ENCODE peak calls at places on chromosomes 6 and 20, in seven cellular contexts. One of them, this sample, is unnamed.

GRCh38 chr6:89670935-89671565 is 32.5 kb upstream of the LYRM2 start:
- DNase-seq in endothelial cell of umbilical vein: no peak
- DNase-seq in cardiac muscle cell: no peak
- DNase-seq in left ventricle myocardium inferior: no peak
- DNase-seq in lower lobe of right lung: no peak
- DNase-seq in breast epithelium: no peak
- DNase-seq in GM23338: no peak
- DNase-seq in this sample: no peak

GRCh38 chr6:169849396-169849795 is 98.0 kb downstream of the ERMARD start:
- DNase-seq in left ventricle myocardium inferior: no peak
- DNase-seq in endothelial cell of umbilical vein: no peak
- DNase-seq in GM23338: no peak
- DNase-seq in breast epithelium: no peak
- DNase-seq in lower lobe of right lung: no peak
- DNase-seq in cardiac muscle cell: no peak
- DNase-seq in this sample: no peak

GRCh38 chr6:170497845-170498281 is 55.2 kb downstream of the PSMB1 start:
- DNase-seq in endothelial cell of umbilical vein: no peak
- DNase-seq in breast epithelium: no peak
- DNase-seq in cardiac muscle cell: peak; percentile 57
- DNase-seq in lower lobe of right lung: no peak
- DNase-seq in GM23338: peak; percentile 74
- DNase-seq in left ventricle myocardium inferior: no peak
- DNase-seq in this sample: no peak

GRCh38 chr6:46816626-46817025 is 23.4 kb downstream of the MEP1A start:
- DNase-seq in endothelial cell of umbilical vein: no peak
- DNase-seq in cardiac muscle cell: no peak
- DNase-seq in lower lobe of right lung: no peak
- DNase-seq in breast epithelium: no peak
- DNase-seq in GM23338: no peak
- DNase-seq in left ventricle myocardium inferior: no peak
- DNase-seq in this sample: no peak

GRCh38 chr6:14711056-14711703 is 534.7 kb upstream of the JARID2 start:
- DNase-seq in breast epithelium: no peak
- DNase-seq in GM23338: peak; percentile 78
- DNase-seq in endothelial cell of umbilical vein: no peak
- DNase-seq in left ventricle myocardium inferior: no peak
- DNase-seq in lower lobe of right lung: no peak
- DNase-seq in cardiac muscle cell: peak; percentile 91
- DNase-seq in this sample: no peak

GRCh38 chr6:113246186-113246585 is 611.0 kb upstream of the MARCKS start:
- DNase-seq in endothelial cell of umbilical vein: no peak
- DNase-seq in breast epithelium: no peak
- DNase-seq in left ventricle myocardium inferior: no peak
- DNase-seq in lower lobe of right lung: no peak
- DNase-seq in GM23338: no peak
- DNase-seq in cardiac muscle cell: no peak
- DNase-seq in this sample: no peak

GRCh38 chr6:109079981-109080380 is 14.7 kb downstream of the SESN1 start:
- DNase-seq in endothelial cell of umbilical vein: no peak
- DNase-seq in GM23338: no peak
- DNase-seq in left ventricle myocardium inferior: peak; percentile 44
- DNase-seq in cardiac muscle cell: no peak
- DNase-seq in breast epithelium: no peak
- DNase-seq in lower lobe of right lung: no peak
- DNase-seq in this sample: no peak

GRCh38 chr6:34657307-34657978 is 39.1 kb downstream of the ILRUN start:
- DNase-seq in left ventricle myocardium inferior: no peak
- DNase-seq in GM23338: peak; percentile 45
- DNase-seq in lower lobe of right lung: no peak
- DNase-seq in endothelial cell of umbilical vein: peak; percentile 92
- DNase-seq in breast epithelium: peak; percentile 43
- DNase-seq in cardiac muscle cell: peak; percentile 84
- DNase-seq in this sample: no peak

GRCh38 chr6:44416103-44416502 is 28.6 kb downstream of the CDC5L start:
- DNase-seq in lower lobe of right lung: no peak
- DNase-seq in GM23338: no peak
- DNase-seq in cardiac muscle cell: peak; percentile 36
- DNase-seq in endothelial cell of umbilical vein: peak; percentile 89
- DNase-seq in breast epithelium: no peak
- DNase-seq in left ventricle myocardium inferior: no peak
- DNase-seq in this sample: no peak

GRCh38 chr6:71602385-71602949 is 283.9 kb upstream of the RIMS1 start:
- DNase-seq in GM23338: no peak
- DNase-seq in breast epithelium: no peak
- DNase-seq in endothelial cell of umbilical vein: no peak
- DNase-seq in cardiac muscle cell: peak; percentile 3
- DNase-seq in lower lobe of right lung: no peak
- DNase-seq in left ventricle myocardium inferior: no peak
- DNase-seq in this sample: no peak

GRCh38 chr6:25715794-25716193 is 38.7 kb upstream of the SLC17A4 start:
- DNase-seq in left ventricle myocardium inferior: no peak
- DNase-seq in endothelial cell of umbilical vein: no peak
- DNase-seq in cardiac muscle cell: no peak
- DNase-seq in GM23338: no peak
- DNase-seq in breast epithelium: no peak
- DNase-seq in lower lobe of right lung: no peak
- DNase-seq in this sample: no peak

GRCh38 chr20:59925894-59926293 is 7.5 kb downstream of the SYCP2 start:
- DNase-seq in cardiac muscle cell: no peak
- DNase-seq in breast epithelium: no peak
- DNase-seq in left ventricle myocardium inferior: no peak
- DNase-seq in endothelial cell of umbilical vein: no peak
- DNase-seq in lower lobe of right lung: no peak
- DNase-seq in GM23338: no peak
- DNase-seq in this sample: no peak

GRCh38 chr20:43571310-43571709 is 12.5 kb downstream of the SGK2 start:
- DNase-seq in cardiac muscle cell: no peak
- DNase-seq in breast epithelium: no peak
- DNase-seq in lower lobe of right lung: no peak
- DNase-seq in left ventricle myocardium inferior: no peak
- DNase-seq in GM23338: no peak
- DNase-seq in endothelial cell of umbilical vein: no peak
- DNase-seq in this sample: no peak

GRCh38 chr20:17868700-17869231 is 99.8 kb downstream of the SNX5 start:
- DNase-seq in breast epithelium: no peak
- DNase-seq in endothelial cell of umbilical vein: no peak
- DNase-seq in GM23338: no peak
- DNase-seq in lower lobe of right lung: no peak
- DNase-seq in cardiac muscle cell: no peak
- DNase-seq in left ventricle myocardium inferior: no peak
- DNase-seq in this sample: no peak

GRCh38 chr20:2691127-2691526 is 1.5 kb upstream of the EBF4 start:
- DNase-seq in breast epithelium: no peak
- DNase-seq in cardiac muscle cell: no peak
- DNase-seq in lower lobe of right lung: no peak
- DNase-seq in left ventricle myocardium inferior: no peak
- DNase-seq in GM23338: no peak
- DNase-seq in endothelial cell of umbilical vein: no peak
- DNase-seq in this sample: no peak

GRCh38 chr6:90859612-90860011 is 272.7 kb upstream of the MAP3K7 start:
- DNase-seq in left ventricle myocardium inferior: no peak
- DNase-seq in GM23338: peak; percentile 35
- DNase-seq in endothelial cell of umbilical vein: no peak
- DNase-seq in lower lobe of right lung: no peak
- DNase-seq in breast epithelium: no peak
- DNase-seq in cardiac muscle cell: no peak
- DNase-seq in this sample: no peak

GRCh38 chr6:129555206-129555832 is 154.7 kb downstream of the ARHGAP18 start:
- DNase-seq in breast epithelium: no peak
- DNase-seq in cardiac muscle cell: peak; percentile 82
- DNase-seq in GM23338: peak; percentile 5
- DNase-seq in endothelial cell of umbilical vein: no peak
- DNase-seq in lower lobe of right lung: no peak
- DNase-seq in left ventricle myocardium inferior: no peak
- DNase-seq in this sample: no peak

GRCh38 chr6:83378621-83379388 is 52.0 kb downstream of the ME1 start:
- DNase-seq in endothelial cell of umbilical vein: no peak
- DNase-seq in breast epithelium: no peak
- DNase-seq in lower lobe of right lung: no peak
- DNase-seq in cardiac muscle cell: peak; percentile 63
- DNase-seq in left ventricle myocardium inferior: no peak
- DNase-seq in GM23338: no peak
- DNase-seq in this sample: no peak

GRCh38 chr6:163438298-163438939 is 23.9 kb downstream of the QKI start:
- DNase-seq in endothelial cell of umbilical vein: no peak
- DNase-seq in cardiac muscle cell: no peak
- DNase-seq in left ventricle myocardium inferior: no peak
- DNase-seq in GM23338: no peak
- DNase-seq in breast epithelium: no peak
- DNase-seq in lower lobe of right lung: no peak
- DNase-seq in this sample: no peak

GRCh38 chr6:37860226-37860839 is 40.8 kb downstream of the ZFAND3 start:
- DNase-seq in lower lobe of right lung: no peak
- DNase-seq in GM23338: peak; percentile 77
- DNase-seq in cardiac muscle cell: peak; percentile 67
- DNase-seq in breast epithelium: no peak
- DNase-seq in left ventricle myocardium inferior: no peak
- DNase-seq in endothelial cell of umbilical vein: peak; percentile 50
- DNase-seq in this sample: no peak

GRCh38 chr6:125722886-125723285 is 26.5 kb upstream of the HEY2 start:
- DNase-seq in breast epithelium: no peak
- DNase-seq in endothelial cell of umbilical vein: no peak
- DNase-seq in left ventricle myocardium inferior: no peak
- DNase-seq in lower lobe of right lung: no peak
- DNase-seq in GM23338: no peak
- DNase-seq in cardiac muscle cell: no peak
- DNase-seq in this sample: no peak

GRCh38 chr6:117531346-117531745 is 48.9 kb downstream of the DCBLD1 start:
- DNase-seq in GM23338: no peak
- DNase-seq in endothelial cell of umbilical vein: no peak
- DNase-seq in lower lobe of right lung: no peak
- DNase-seq in left ventricle myocardium inferior: no peak
- DNase-seq in cardiac muscle cell: no peak
- DNase-seq in breast epithelium: no peak
- DNase-seq in this sample: no peak

GRCh38 chr6:170176621-170177382 is 114.1 kb downstream of the DLL1 start:
- DNase-seq in lower lobe of right lung: no peak
- DNase-seq in left ventricle myocardium inferior: peak; percentile 15
- DNase-seq in cardiac muscle cell: no peak
- DNase-seq in GM23338: no peak
- DNase-seq in breast epithelium: no peak
- DNase-seq in endothelial cell of umbilical vein: no peak
- DNase-seq in this sample: peak; percentile 44

GRCh38 chr6:34146801-34147592 is 1.1 kb upstream of the GRM4 start:
- DNase-seq in cardiac muscle cell: peak; percentile 69
- DNase-seq in GM23338: no peak
- DNase-seq in breast epithelium: no peak
- DNase-seq in left ventricle myocardium inferior: no peak
- DNase-seq in lower lobe of right lung: peak; percentile 24
- DNase-seq in endothelial cell of umbilical vein: no peak
- DNase-seq in this sample: no peak

GRCh38 chr6:26272171-26272631 is 92.8 kb upstream of the BTN3A2 start:
- DNase-seq in lower lobe of right lung: peak; percentile 75
- DNase-seq in endothelial cell of umbilical vein: no peak
- DNase-seq in breast epithelium: peak; percentile 55
- DNase-seq in cardiac muscle cell: no peak
- DNase-seq in left ventricle myocardium inferior: peak; percentile 20
- DNase-seq in GM23338: peak; percentile 77
- DNase-seq in this sample: peak; percentile 75

GRCh38 chr20:63176448-63177133 is 39.3 kb downstream of the YTHDF1 start:
- DNase-seq in GM23338: peak; percentile 64
- DNase-seq in cardiac muscle cell: no peak
- DNase-seq in left ventricle myocardium inferior: no peak
- DNase-seq in breast epithelium: no peak
- DNase-seq in lower lobe of right lung: no peak
- DNase-seq in endothelial cell of umbilical vein: no peak
- DNase-seq in this sample: no peak
- H3K4me1 ChIP-seq in GM23338: peaks cover 36% of the 10 kb centered on the region
- H3K4me1 ChIP-seq in cardiac muscle cell: peaks cover 12% of the 10 kb centered on the region
- H3K4me1 ChIP-seq in left ventricle myocardium inferior: peaks cover 41% of the 10 kb centered on the region
- H3K4me1 ChIP-seq in breast epithelium: peaks cover 15% of the 10 kb centered on the region
- H3K4me1 ChIP-seq in lower lobe of right lung: peaks cover 23% of the 10 kb centered on the region
- H3K4me1 ChIP-seq in endothelial cell of umbilical vein: no peaks in the 10 kb centered on the region
- H3K4me1 ChIP-seq in this sample: peaks cover 14% of the 10 kb centered on the region

DNA sequence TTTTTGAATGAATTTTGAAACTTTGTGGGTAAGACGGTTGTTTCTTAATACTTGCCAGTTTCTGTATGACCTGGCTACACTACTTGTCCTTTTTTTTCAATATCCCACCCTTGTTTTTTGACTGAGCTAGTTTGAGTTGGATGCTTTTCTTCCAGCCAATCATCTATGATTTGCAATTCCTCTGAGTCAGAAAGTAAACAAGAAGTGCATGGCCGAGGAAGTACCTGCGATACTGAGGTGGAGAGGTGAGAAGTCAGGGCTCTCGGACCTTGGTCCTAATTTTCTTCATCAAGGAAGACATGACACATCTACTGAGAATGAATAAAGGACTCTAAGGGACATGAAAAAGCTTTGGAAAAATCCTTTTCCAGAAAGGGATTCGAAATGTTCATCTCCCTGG is 185.7 kb downstream of the LINC00237 start:
- DNase-seq in GM23338: no peak
- DNase-seq in lower lobe of right lung: no peak
- DNase-seq in left ventricle myocardium inferior: no peak
- DNase-seq in cardiac muscle cell: no peak
- DNase-seq in breast epithelium: no peak
- DNase-seq in endothelial cell of umbilical vein: no peak
- DNase-seq in this sample: no peak
- TF ChIP-seq CTCF in GM23338: no peak
- TF ChIP-seq CTCF in lower lobe of right lung: no peak
- TF ChIP-seq CTCF in left ventricle myocardium inferior: no peak
- TF ChIP-seq CTCF in cardiac muscle cell: no peak
- TF ChIP-seq CTCF in breast epithelium: no peak
- TF ChIP-seq CTCF in endothelial cell of umbilical vein: no peak
- TF ChIP-seq CTCF in this sample: no peak

GRCh38 chr6:149867876-149868640 is 3.9 kb upstream of the LRP11 start:
- DNase-seq in breast epithelium: no peak
- DNase-seq in left ventricle myocardium inferior: no peak
- DNase-seq in cardiac muscle cell: no peak
- DNase-seq in GM23338: peak; percentile 91
- DNase-seq in endothelial cell of umbilical vein: no peak
- DNase-seq in lower lobe of right lung: no peak
- DNase-seq in this sample: no peak

GRCh38 chr6:149869275-149869892 is 5.2 kb upstream of the LRP11 start:
- DNase-seq in endothelial cell of umbilical vein: peak; percentile 23
- DNase-seq in left ventricle myocardium inferior: no peak
- DNase-seq in cardiac muscle cell: no peak
- DNase-seq in breast epithelium: no peak
- DNase-seq in GM23338: no peak
- DNase-seq in lower lobe of right lung: no peak
- DNase-seq in this sample: no peak

GRCh38 chr6:149871182-149871581 is 7.0 kb upstream of the LRP11 start:
- DNase-seq in cardiac muscle cell: no peak
- DNase-seq in breast epithelium: no peak
- DNase-seq in lower lobe of right lung: no peak
- DNase-seq in endothelial cell of umbilical vein: no peak
- DNase-seq in GM23338: no peak
- DNase-seq in left ventricle myocardium inferior: no peak
- DNase-seq in this sample: no peak

GRCh38 chr6:149876241-149876933 is 12.2 kb upstream of the LRP11 start:
- DNase-seq in cardiac muscle cell: no peak
- DNase-seq in breast epithelium: no peak
- DNase-seq in lower lobe of right lung: no peak
- DNase-seq in left ventricle myocardium inferior: no peak
- DNase-seq in endothelial cell of umbilical vein: no peak
- DNase-seq in GM23338: no peak
- DNase-seq in this sample: no peak

GRCh38 chr6:149872233-149872632 is 8.1 kb upstream of the LRP11 start:
- DNase-seq in lower lobe of right lung: no peak
- DNase-seq in breast epithelium: no peak
- DNase-seq in endothelial cell of umbilical vein: no peak
- DNase-seq in left ventricle myocardium inferior: no peak
- DNase-seq in cardiac muscle cell: no peak
- DNase-seq in GM23338: no peak
- DNase-seq in this sample: no peak
- H3K4me1 ChIP-seq in lower lobe of right lung: no peaks in the 10 kb centered on the region
- H3K4me1 ChIP-seq in breast epithelium: no peaks in the 10 kb centered on the region
- H3K4me1 ChIP-seq in endothelial cell of umbilical vein: peaks cover 7% of the 10 kb centered on the region
- H3K4me1 ChIP-seq in left ventricle myocardium inferior: no peaks in the 10 kb centered on the region
- H3K4me1 ChIP-seq in cardiac muscle cell: no peaks in the 10 kb centered on the region
- H3K4me1 ChIP-seq in GM23338: no peaks in the 10 kb centered on the region
- H3K4me1 ChIP-seq in this sample: no peaks in the 10 kb centered on the region

GRCh38 chr20:13884803-13885202 is 100.0 kb downstream of the NDUFAF5 start:
- DNase-seq in breast epithelium: no peak
- DNase-seq in endothelial cell of umbilical vein: no peak
- DNase-seq in lower lobe of right lung: no peak
- DNase-seq in left ventricle myocardium inferior: no peak
- DNase-seq in cardiac muscle cell: no peak
- DNase-seq in GM23338: no peak
- DNase-seq in this sample: no peak
- TF ChIP-seq CTCF in breast epithelium: no peak
- TF ChIP-seq CTCF in endothelial cell of umbilical vein: no peak
- TF ChIP-seq CTCF in lower lobe of right lung: no peak
- TF ChIP-seq CTCF in left ventricle myocardium inferior: no peak
- TF ChIP-seq CTCF in cardiac muscle cell: no peak
- TF ChIP-seq CTCF in GM23338: peak; percentile 20
- TF ChIP-seq CTCF in this sample: no peak